ENCODE peak calls at places on chromosome 14, in four cellular contexts. S is IMR-90, A is H9, E is H1. I is an unnamed sample.

GRCh38 chr14:85731198-85731597 is 201.3 kb downstream of the FLRT2 start:
- DNase-seq in S (peak), A (no peak), E (no peak), I (peak)

GRCh38 chr14:23091294-23092225 is 3.4 kb downstream of the ACIN1 start:
- DNase-seq in S (no peak), A (no peak), E (no peak), I (no peak)

GRCh38 chr14:59507063-59507751 is 22.9 kb downstream of the JKAMP start:
- DNase-seq in S (peak), A (peak), E (peak), I (peak)

GRCh38 chr14:94027566-94028449 is 1.7 kb downstream of the OTUB2 start:
- DNase-seq in S (no peak), A (no peak), E (no peak), I (no peak)

GRCh38 chr14:64763801-64764511 is 59.7 kb downstream of the PLEKHG3 start:
- DNase-seq in S (peak), A (no peak), E (no peak), I (peak)

GRCh38 chr14:34063470-34064164 is 112.7 kb upstream of the EGLN3 start:
- DNase-seq in S (no peak), A (no peak), E (no peak), I (no peak)

GRCh38 chr14:77882631-77883030 is 82.7 kb downstream of the ADCK1 start:
- DNase-seq in S (no peak), A (no peak), E (no peak), I (peak)

GRCh38 chr14:55389330-55389729 is 22.3 kb downstream of the ATG14 start:
- DNase-seq in S (peak), A (no peak), E (no peak), I (no peak)

GRCh38 chr14:51619551-51619950 is 32.2 kb upstream of the FRMD6 start:
- DNase-seq in S (peak), A (no peak), E (no peak), I (no peak)

GRCh38 chr14:63759454-63759853 is 31.6 kb upstream of the SGPP1 start:
- DNase-seq in S (peak), A (no peak), E (no peak), I (no peak)

GRCh38 chr14:76498536-76498935 is 122.6 kb downstream of the ESRRB start:
- DNase-seq in S (no peak), A (no peak), E (no peak), I (no peak)

GRCh38 chr14:58288106-58288792 is 10.1 kb upstream of the ARID4A start:
- DNase-seq in S (no peak), A (no peak), E (no peak), I (no peak)

GRCh38 chr14:104687601-104688504 is 1.6 kb upstream of the INF2 start:
- DNase-seq in S (no peak), A (peak), E (no peak), I (peak)

GRCh38 chr14:94689218-94689984 is 77.2 kb downstream of the SERPINA3 start:
- DNase-seq in S (peak), A (peak), E (peak), I (peak)

GRCh38 chr14:22465201-22465835 is 123.7 kb downstream of the DAD1 start:
- DNase-seq in S (peak), A (no peak), E (no peak), I (no peak)

GRCh38 chr14:97074860-97075259 is 277.7 kb downstream of the VRK1 start:
- DNase-seq in S (no peak), A (no peak), E (no peak), I (no peak)
- H4K5ac ChIP-seq in S (no peak), A (no peak), E (no peak), I (no peak)

DNA sequence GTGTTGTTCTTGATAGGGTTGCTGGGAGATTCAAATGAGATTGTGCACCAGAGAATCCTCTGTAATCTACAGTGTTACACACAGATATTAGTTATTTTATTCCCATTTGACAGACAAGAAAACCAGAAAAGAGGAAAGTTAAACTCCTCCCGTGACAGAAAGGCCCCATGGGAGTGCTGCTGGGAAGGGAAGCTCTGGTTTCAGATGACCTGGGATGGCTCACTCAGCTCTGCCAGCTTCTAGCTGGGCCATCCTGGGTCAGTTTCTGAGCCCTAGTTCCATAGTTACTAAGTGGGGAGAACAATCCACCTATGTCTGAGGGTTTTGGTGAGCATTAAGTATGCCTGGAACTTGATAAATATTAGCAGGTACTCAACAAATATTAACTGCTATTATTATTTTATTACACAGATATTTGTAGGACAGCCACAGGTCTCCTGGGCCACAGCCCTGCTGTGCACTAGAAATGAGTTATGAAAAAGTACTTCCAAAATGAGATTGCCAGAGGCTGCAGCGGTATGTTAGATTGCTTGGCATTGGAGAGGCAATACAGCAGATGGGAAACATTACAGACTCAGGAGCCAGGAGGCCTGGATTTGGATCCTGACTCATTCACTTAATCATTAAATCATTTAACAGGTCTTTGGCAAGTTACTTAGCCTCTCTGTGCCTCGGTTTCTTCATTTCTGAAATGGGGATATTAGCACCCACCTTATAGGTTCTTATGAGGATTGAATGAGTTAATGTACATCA is 47.1 kb upstream of the STON2 start:
- DNase-seq in S (no peak), A (no peak), E (no peak), I (no peak)
- H4K5ac ChIP-seq in S (no peak), A (no peak), E (no peak), I (no peak)

DNA sequence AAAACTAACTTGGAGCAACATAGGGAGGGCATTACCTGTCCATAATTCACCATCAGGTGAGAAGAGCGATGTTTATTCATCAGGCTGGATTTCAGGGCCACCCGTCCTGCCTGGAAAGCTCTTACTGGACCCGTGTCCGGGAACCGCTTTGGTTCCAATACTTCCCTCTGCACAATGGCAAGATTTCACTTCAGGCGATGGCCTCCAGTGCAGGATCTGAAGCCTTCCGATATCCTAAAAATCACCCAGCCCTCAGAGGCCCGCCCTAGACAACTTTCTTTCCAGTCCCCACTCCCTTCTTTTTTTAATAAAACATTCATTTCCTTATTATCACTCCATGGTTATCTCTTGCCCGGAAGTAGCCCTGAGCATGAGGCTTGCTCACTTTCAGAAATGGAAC is 92.5 kb downstream of the BCL11B start:
- DNase-seq in S (no peak), A (no peak), E (no peak), I (no peak)
- H4K5ac ChIP-seq in S (no peak), A (no peak), E (no peak), I (no peak)

GRCh38 chr14:31456841-31457664 is at the start of gene DTD2:
- DNase-seq in S (peak), A (peak), E (peak), I (peak)

GRCh38 chr14:31461545-31461944 is 4.2 kb upstream of the DTD2 start:
- DNase-seq in S (no peak), A (no peak), E (no peak), I (no peak)

GRCh38 chr14:31457665-31458659 is 656 bp upstream of the DTD2 start:
- DNase-seq in S (no peak), A (no peak), E (no peak), I (peak)
- H4K5ac ChIP-seq in S (peak), A (no peak), E (no peak), I (no peak)

GRCh38 chr14:65783576-65783975 is 371.0 kb downstream of the FUT8 start:
- DNase-seq in S (no peak), A (no peak), E (no peak), I (no peak)

GRCh38 chr14:65783101-65783500 is 370.6 kb downstream of the FUT8 start:
- DNase-seq in S (no peak), A (no peak), E (no peak), I (no peak)

GRCh38 chr14:65780566-65780965 is 368.0 kb downstream of the FUT8 start:
- DNase-seq in S (no peak), A (no peak), E (no peak), I (no peak)

GRCh38 chr14:65787461-65787860 is 374.9 kb downstream of the FUT8 start:
- DNase-seq in S (no peak), A (no peak), E (no peak), I (no peak)

DNA sequence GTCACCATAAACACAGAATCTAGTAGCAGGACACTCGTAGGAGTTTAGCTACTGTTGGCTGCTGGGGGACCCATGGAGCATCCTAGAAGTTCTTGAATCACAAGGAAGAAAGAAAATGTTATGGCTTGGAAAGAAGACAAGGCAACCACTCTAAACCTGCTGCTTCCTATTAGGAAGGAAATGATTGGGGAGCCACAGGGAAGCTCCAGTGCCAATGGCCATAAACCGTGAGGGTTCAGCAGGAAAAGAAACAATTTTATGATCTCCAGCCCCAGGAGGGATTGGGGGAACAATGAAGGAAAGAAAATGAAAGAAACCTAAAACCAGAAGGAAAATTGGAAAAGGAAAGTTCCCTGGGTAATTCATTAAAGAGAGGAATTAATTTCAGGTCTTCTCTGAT is 372.0 kb downstream of the FUT8 start:
- DNase-seq in S (no peak), A (no peak), E (no peak), I (no peak)
- H4K5ac ChIP-seq in S (no peak), A (no peak), E (no peak), I (no peak)

I was measured in mesendoderm.